ENCODE peak calls at places on chromosome 17, in five cellular contexts. One of them, this sample, is unnamed.

GRCh38 chr17:9647014-9647413 is 1.7 kb downstream of the USP43 start:
- DNase-seq in body of pancreas: peak
- DNase-seq in esophagus squamous epithelium: no peak
- DNase-seq in ovary: no peak
- DNase-seq in tibial nerve: no peak
- DNase-seq in this sample: no peak

GRCh38 chr17:67636841-67637240 is 80.9 kb upstream of the NOL11 start:
- DNase-seq in body of pancreas: peak
- DNase-seq in ovary: no peak
- DNase-seq in tibial nerve: no peak
- DNase-seq in esophagus squamous epithelium: no peak
- DNase-seq in this sample: no peak

GRCh38 chr17:37820313-37821024 is 75.6 kb upstream of the HNF1B start:
- DNase-seq in esophagus squamous epithelium: no peak
- DNase-seq in tibial nerve: no peak
- DNase-seq in body of pancreas: no peak
- DNase-seq in ovary: no peak
- DNase-seq in this sample: peak

GRCh38 chr17:41555105-41555887 is 16.6 kb downstream of the KRT9 start:
- DNase-seq in esophagus squamous epithelium: no peak
- DNase-seq in ovary: no peak
- DNase-seq in body of pancreas: peak
- DNase-seq in tibial nerve: no peak
- DNase-seq in this sample: no peak

GRCh38 chr17:38706625-38707298 is 1.7 kb downstream of the MLLT6 start:
- DNase-seq in tibial nerve: no peak
- DNase-seq in body of pancreas: peak
- DNase-seq in esophagus squamous epithelium: no peak
- DNase-seq in ovary: no peak
- DNase-seq in this sample: no peak

GRCh38 chr17:70791748-70792443 is 622.6 kb downstream of the KCNJ2 start:
- DNase-seq in tibial nerve: no peak
- DNase-seq in body of pancreas: no peak
- DNase-seq in esophagus squamous epithelium: no peak
- DNase-seq in ovary: no peak
- DNase-seq in this sample: no peak

GRCh38 chr17:28317965-28318758 is 838 bp upstream of the TMEM97 start:
- DNase-seq in esophagus squamous epithelium: no peak
- DNase-seq in ovary: no peak
- DNase-seq in tibial nerve: no peak
- DNase-seq in body of pancreas: no peak
- DNase-seq in this sample: no peak

GRCh38 chr17:67565068-67565467 is 152.7 kb upstream of the NOL11 start:
- DNase-seq in ovary: no peak
- DNase-seq in tibial nerve: no peak
- DNase-seq in body of pancreas: no peak
- DNase-seq in esophagus squamous epithelium: no peak
- DNase-seq in this sample: no peak

GRCh38 chr17:73338050-73338491 is 26.3 kb upstream of the CDC42EP4 start:
- DNase-seq in body of pancreas: no peak
- DNase-seq in tibial nerve: no peak
- DNase-seq in esophagus squamous epithelium: no peak
- DNase-seq in ovary: peak
- DNase-seq in this sample: peak

GRCh38 chr17:63314766-63315165 is 131.3 kb downstream of the CYB561 start:
- DNase-seq in ovary: no peak
- DNase-seq in tibial nerve: no peak
- DNase-seq in body of pancreas: no peak
- DNase-seq in esophagus squamous epithelium: no peak
- DNase-seq in this sample: no peak

GRCh38 chr17:55722742-55723487 is at the start of gene TMEM100:
- DNase-seq in tibial nerve: peak
- DNase-seq in ovary: no peak
- DNase-seq in body of pancreas: no peak
- DNase-seq in esophagus squamous epithelium: no peak
- DNase-seq in this sample: peak
- H3K4me3 ChIP-seq in tibial nerve: peak
- H3K4me3 ChIP-seq in ovary: peak
- H3K4me3 ChIP-seq in body of pancreas: no peak
- H3K4me3 ChIP-seq in esophagus squamous epithelium: peak
- H3K4me3 ChIP-seq in this sample: no peak

DNA sequence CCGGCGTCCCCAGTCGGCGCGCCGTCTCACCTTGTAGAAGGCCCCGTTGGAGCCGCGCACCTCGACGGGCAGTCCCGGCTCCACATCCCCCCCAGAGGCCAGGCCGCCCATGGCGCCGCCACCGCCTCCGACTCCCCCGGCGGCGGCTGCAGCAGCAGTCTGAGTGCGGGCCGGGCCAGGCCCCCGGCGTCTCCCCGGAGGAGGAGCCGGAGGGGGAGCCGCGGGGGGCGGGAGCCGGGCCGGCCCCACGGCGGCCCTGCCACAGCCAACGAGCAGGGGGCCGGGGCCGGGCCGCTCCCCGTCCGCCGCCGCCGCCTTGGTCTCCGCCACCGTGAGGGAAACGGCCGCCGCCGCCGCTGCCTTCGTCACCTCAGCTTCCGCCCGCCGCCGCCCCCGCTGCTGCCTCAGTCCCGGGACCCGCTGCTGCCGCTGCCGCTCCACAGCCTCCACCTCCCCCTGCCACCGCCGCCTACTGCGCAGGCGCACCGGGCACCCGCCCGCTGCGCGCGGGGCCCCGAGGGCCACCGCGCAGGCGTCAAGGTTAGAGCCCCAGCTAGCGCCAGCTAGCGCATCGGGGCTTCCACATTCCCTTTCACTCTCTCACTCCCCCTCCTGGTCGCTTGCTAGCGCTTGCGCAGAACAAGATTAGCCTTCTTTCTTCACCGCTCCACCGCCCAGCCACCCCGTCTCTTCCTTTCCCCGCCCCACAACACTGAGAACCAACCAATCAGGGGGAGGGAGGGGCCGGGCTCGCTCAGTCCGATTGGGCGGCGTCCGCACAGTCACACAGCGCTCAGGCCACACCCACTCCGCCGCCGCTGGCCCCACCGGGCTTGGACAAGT is at the start of gene FXR2:
- DNase-seq in body of pancreas: peak
- DNase-seq in tibial nerve: peak
- DNase-seq in ovary: peak
- DNase-seq in esophagus squamous epithelium: peak
- DNase-seq in this sample: peak
- TF ChIP-seq POLR2A in body of pancreas: peak
- TF ChIP-seq POLR2A in tibial nerve: peak
- TF ChIP-seq POLR2A in ovary: peak
- TF ChIP-seq POLR2A in esophagus squamous epithelium: peak
- TF ChIP-seq POLR2A in this sample: peak

DNA sequence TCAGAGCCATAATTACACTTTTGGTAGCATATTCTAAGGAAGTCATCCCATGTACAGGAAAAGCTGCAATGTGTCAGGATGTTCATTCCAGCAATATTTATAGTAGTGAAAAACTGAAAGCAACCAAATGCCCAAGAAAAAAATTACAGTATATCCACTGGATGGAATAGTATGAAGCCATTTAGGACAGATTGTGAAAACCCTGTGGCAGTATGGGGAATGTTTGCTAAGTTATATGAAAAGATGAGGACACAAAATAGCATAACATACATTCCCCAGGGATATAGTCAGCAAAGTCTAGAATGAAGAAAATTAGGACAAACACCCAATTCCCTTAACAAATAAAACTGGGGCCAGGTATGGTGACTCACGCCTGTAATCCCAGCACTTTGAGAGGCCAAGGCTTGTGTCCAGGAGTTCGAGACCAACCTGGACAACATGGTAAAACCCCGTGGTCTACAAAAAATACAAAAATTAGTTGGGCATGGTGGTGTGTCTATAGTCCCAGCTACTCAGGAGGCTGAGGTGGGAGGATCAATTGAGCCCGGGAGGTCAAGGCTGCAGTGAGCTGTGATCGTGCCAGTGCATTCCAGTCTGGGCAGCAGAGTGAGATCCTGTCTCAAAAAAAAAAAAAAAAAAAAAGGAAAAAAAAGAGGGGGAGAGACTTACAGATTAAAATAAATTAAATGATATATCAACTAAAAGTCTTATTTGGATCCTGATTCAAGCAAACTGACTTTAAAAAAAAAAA is 2.3 kb downstream of the LRRC3C start:
- DNase-seq in ovary: no peak
- DNase-seq in body of pancreas: no peak
- DNase-seq in tibial nerve: no peak
- DNase-seq in esophagus squamous epithelium: no peak
- DNase-seq in this sample: no peak
- H3K4me3 ChIP-seq in ovary: no peak
- H3K4me3 ChIP-seq in body of pancreas: no peak
- H3K4me3 ChIP-seq in tibial nerve: no peak
- H3K4me3 ChIP-seq in esophagus squamous epithelium: no peak
- H3K4me3 ChIP-seq in this sample: no peak

DNA sequence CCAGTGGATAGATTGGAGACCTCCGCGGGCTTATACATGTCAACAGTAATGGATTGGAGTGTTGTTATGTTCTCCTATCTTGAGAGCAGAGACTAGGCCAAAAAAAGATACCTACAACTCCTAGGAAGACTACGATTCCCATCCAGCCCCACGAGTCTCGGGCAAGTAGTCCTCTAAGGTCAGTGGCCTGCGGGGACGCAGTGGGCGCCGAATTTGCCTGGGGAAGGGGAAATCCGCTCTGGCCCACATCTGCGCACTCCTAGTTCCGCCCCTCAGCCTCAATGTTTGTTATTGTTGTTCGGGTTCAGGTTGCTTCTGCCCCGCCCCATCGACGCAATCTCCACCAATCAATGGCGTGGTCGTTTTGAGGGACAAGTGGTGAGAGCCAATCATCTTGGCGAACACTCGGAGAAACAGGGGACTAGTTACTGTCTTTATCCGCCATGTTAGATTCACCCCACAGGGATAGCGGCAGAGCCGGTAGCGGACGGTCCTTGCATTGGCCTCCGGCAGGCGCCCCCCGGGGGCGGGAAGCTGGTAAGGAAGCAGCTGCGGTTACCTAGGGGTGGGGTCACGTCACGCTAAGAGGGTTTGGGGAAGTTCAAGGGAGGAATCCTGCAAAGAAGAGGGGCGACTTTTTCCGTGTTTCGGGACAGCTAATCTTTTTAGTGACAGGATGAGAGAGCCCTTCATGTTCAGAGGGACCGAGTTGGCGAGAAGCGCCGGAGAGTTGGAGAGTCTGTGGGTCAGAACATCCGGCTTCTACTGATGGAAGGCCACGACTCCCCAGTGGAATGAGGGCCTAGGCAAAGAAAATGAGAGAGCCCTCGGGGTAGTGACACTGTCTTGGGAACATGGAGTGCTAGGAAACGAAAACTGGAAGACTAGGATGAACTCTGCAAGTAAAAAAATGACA is at the start of gene NBR1:
- DNase-seq in body of pancreas: peak
- DNase-seq in ovary: peak
- DNase-seq in tibial nerve: peak
- DNase-seq in esophagus squamous epithelium: peak
- DNase-seq in this sample: peak
- TF ChIP-seq POLR2A in body of pancreas: peak
- TF ChIP-seq POLR2A in ovary: peak
- TF ChIP-seq POLR2A in tibial nerve: peak
- TF ChIP-seq POLR2A in esophagus squamous epithelium: peak
- TF ChIP-seq POLR2A in this sample: no peak

GRCh38 chr17:57245786-57246185 is 10.5 kb upstream of the MSI2 start:
- DNase-seq in body of pancreas: no peak
- DNase-seq in ovary: no peak
- DNase-seq in esophagus squamous epithelium: no peak
- DNase-seq in tibial nerve: no peak
- DNase-seq in this sample: no peak

GRCh38 chr17:57247261-57247660 is 9.1 kb upstream of the MSI2 start:
- DNase-seq in body of pancreas: no peak
- DNase-seq in ovary: no peak
- DNase-seq in esophagus squamous epithelium: no peak
- DNase-seq in tibial nerve: no peak
- DNase-seq in this sample: no peak

GRCh38 chr17:57242148-57242547 is 14.2 kb upstream of the MSI2 start:
- DNase-seq in tibial nerve: no peak
- DNase-seq in esophagus squamous epithelium: no peak
- DNase-seq in ovary: peak
- DNase-seq in body of pancreas: no peak
- DNase-seq in this sample: no peak

GRCh38 chr17:57246257-57246656 is 10.1 kb upstream of the MSI2 start:
- DNase-seq in tibial nerve: no peak
- DNase-seq in ovary: no peak
- DNase-seq in esophagus squamous epithelium: no peak
- DNase-seq in body of pancreas: no peak
- DNase-seq in this sample: no peak

GRCh38 chr17:57243171-57243622 is 13.1 kb upstream of the MSI2 start:
- DNase-seq in ovary: peak
- DNase-seq in tibial nerve: peak
- DNase-seq in body of pancreas: peak
- DNase-seq in esophagus squamous epithelium: no peak
- DNase-seq in this sample: peak
- H3K4me3 ChIP-seq in ovary: no peak
- H3K4me3 ChIP-seq in tibial nerve: no peak
- H3K4me3 ChIP-seq in body of pancreas: no peak
- H3K4me3 ChIP-seq in esophagus squamous epithelium: no peak
- H3K4me3 ChIP-seq in this sample: no peak

GRCh38 chr17:35086931-35087573 is 23.5 kb upstream of the RFFL start:
- DNase-seq in esophagus squamous epithelium: no peak
- DNase-seq in body of pancreas: peak
- DNase-seq in ovary: no peak
- DNase-seq in tibial nerve: no peak
- DNase-seq in this sample: no peak

GRCh38 chr17:35088647-35088910 is 25.1 kb upstream of the RFFL start:
- DNase-seq in tibial nerve: peak
- DNase-seq in body of pancreas: peak
- DNase-seq in ovary: no peak
- DNase-seq in esophagus squamous epithelium: no peak
- DNase-seq in this sample: peak

GRCh38 chr17:35087731-35088646 is 24.5 kb upstream of the RFFL start:
- DNase-seq in body of pancreas: peak
- DNase-seq in tibial nerve: peak
- DNase-seq in esophagus squamous epithelium: no peak
- DNase-seq in ovary: peak
- DNase-seq in this sample: no peak

GRCh38 chr17:35088911-35089845 is 25.7 kb upstream of the RFFL start:
- DNase-seq in ovary: peak
- DNase-seq in tibial nerve: peak
- DNase-seq in esophagus squamous epithelium: peak
- DNase-seq in body of pancreas: peak
- DNase-seq in this sample: peak

DNA sequence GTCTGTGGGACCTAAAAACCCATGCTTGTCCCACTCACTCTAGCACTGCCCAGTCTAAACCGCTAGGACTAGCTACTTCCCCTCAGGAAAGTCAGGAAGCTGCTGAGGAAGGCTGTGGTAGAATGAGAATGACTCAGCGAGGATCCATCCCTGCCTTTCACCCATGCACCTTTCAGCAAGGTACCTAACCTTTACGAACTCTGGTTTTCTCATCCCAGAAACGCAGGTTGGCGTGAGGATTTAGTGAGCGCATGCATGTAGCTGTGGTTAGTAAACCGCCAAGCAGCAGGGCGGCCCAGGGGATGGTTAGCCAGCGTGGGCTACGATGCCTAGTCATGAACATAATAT is 26.3 kb upstream of the RFFL start:
- DNase-seq in ovary: no peak
- DNase-seq in esophagus squamous epithelium: no peak
- DNase-seq in body of pancreas: no peak
- DNase-seq in tibial nerve: peak
- DNase-seq in this sample: peak
- TF ChIP-seq POLR2A in ovary: no peak
- TF ChIP-seq POLR2A in esophagus squamous epithelium: no peak
- TF ChIP-seq POLR2A in body of pancreas: no peak
- TF ChIP-seq POLR2A in tibial nerve: no peak
- TF ChIP-seq POLR2A in this sample: no peak